ENCODE peak calls at places on chromosomes 13 and 19, in six cellular contexts. One of them, this sample, is unnamed.

GRCh38 chr19:1673645-1674292 is 21.4 kb upstream of the TCF3 start:
- DNase-seq in left ventricle myocardium superior: no peak
- DNase-seq in ecto neural progenitor cell: no peak
- DNase-seq in WTC11: no peak
- DNase-seq in spleen: no peak
- DNase-seq in stomach: no peak
- DNase-seq in this sample: no peak

GRCh38 chr13:114102521-114103288 is 29.7 kb downstream of the RASA3 start:
- DNase-seq in WTC11: peak
- DNase-seq in spleen: peak
- DNase-seq in left ventricle myocardium superior: peak
- DNase-seq in ecto neural progenitor cell: no peak
- DNase-seq in stomach: no peak
- DNase-seq in this sample: no peak

GRCh38 chr13:23865065-23865464 is 24.1 kb downstream of the MIPEP start:
- DNase-seq in stomach: no peak
- DNase-seq in spleen: no peak
- DNase-seq in ecto neural progenitor cell: no peak
- DNase-seq in WTC11: no peak
- DNase-seq in left ventricle myocardium superior: no peak
- DNase-seq in this sample: no peak

GRCh38 chr19:2302319-2303208 is 5.4 kb downstream of the LINGO3 start:
- DNase-seq in WTC11: peak
- DNase-seq in left ventricle myocardium superior: peak
- DNase-seq in stomach: peak
- DNase-seq in ecto neural progenitor cell: peak
- DNase-seq in spleen: peak
- DNase-seq in this sample: no peak

GRCh38 chr19:32458500-32459123 is 53.0 kb downstream of the DPY19L3 start:
- DNase-seq in spleen: no peak
- DNase-seq in stomach: no peak
- DNase-seq in ecto neural progenitor cell: no peak
- DNase-seq in WTC11: no peak
- DNase-seq in left ventricle myocardium superior: no peak
- DNase-seq in this sample: no peak

GRCh38 chr13:97226788-97227627 is 4.9 kb downstream of the MBNL2 start:
- DNase-seq in ecto neural progenitor cell: no peak
- DNase-seq in left ventricle myocardium superior: no peak
- DNase-seq in WTC11: no peak
- DNase-seq in spleen: no peak
- DNase-seq in stomach: peak
- DNase-seq in this sample: no peak

GRCh38 chr19:54262066-54262465 is 5.0 kb upstream of the LILRB5 start:
- DNase-seq in stomach: peak
- DNase-seq in spleen: no peak
- DNase-seq in WTC11: no peak
- DNase-seq in ecto neural progenitor cell: no peak
- DNase-seq in left ventricle myocardium superior: no peak
- DNase-seq in this sample: no peak

GRCh38 chr13:99805361-99805760 is 166.2 kb downstream of the ZIC5 start:
- DNase-seq in stomach: no peak
- DNase-seq in left ventricle myocardium superior: no peak
- DNase-seq in WTC11: peak
- DNase-seq in ecto neural progenitor cell: peak
- DNase-seq in spleen: no peak
- DNase-seq in this sample: peak

GRCh38 chr13:42497798-42498197 is 76.2 kb upstream of the TNFSF11 start:
- DNase-seq in left ventricle myocardium superior: no peak
- DNase-seq in spleen: no peak
- DNase-seq in ecto neural progenitor cell: no peak
- DNase-seq in WTC11: no peak
- DNase-seq in stomach: no peak
- DNase-seq in this sample: no peak

GRCh38 chr13:24511824-24512207 is 762 bp downstream of the PARP4 start:
- DNase-seq in WTC11: no peak
- DNase-seq in ecto neural progenitor cell: no peak
- DNase-seq in left ventricle myocardium superior: no peak
- DNase-seq in stomach: no peak
- DNase-seq in spleen: no peak
- DNase-seq in this sample: no peak

GRCh38 chr13:34672631-34673030 is 269.4 kb upstream of the NBEA start:
- DNase-seq in ecto neural progenitor cell: no peak
- DNase-seq in left ventricle myocardium superior: no peak
- DNase-seq in stomach: no peak
- DNase-seq in WTC11: no peak
- DNase-seq in spleen: no peak
- DNase-seq in this sample: no peak

GRCh38 chr13:42545842-42546241 is 28.1 kb upstream of the TNFSF11 start:
- DNase-seq in WTC11: no peak
- DNase-seq in stomach: no peak
- DNase-seq in left ventricle myocardium superior: no peak
- DNase-seq in ecto neural progenitor cell: no peak
- DNase-seq in spleen: no peak
- DNase-seq in this sample: no peak

GRCh38 chr13:113029061-113029445 is 60.0 kb downstream of the MCF2L start:
- DNase-seq in spleen: no peak
- DNase-seq in ecto neural progenitor cell: no peak
- DNase-seq in stomach: no peak
- DNase-seq in WTC11: no peak
- DNase-seq in left ventricle myocardium superior: no peak
- DNase-seq in this sample: no peak

GRCh38 chr19:47081095-47081494 is 32.5 kb downstream of the ZC3H4 start:
- DNase-seq in stomach: no peak
- DNase-seq in left ventricle myocardium superior: no peak
- DNase-seq in spleen: no peak
- DNase-seq in WTC11: no peak
- DNase-seq in ecto neural progenitor cell: no peak
- DNase-seq in this sample: no peak

GRCh38 chr13:110347535-110348308 is 40.6 kb downstream of the COL4A2 start:
- DNase-seq in spleen: no peak
- DNase-seq in left ventricle myocardium superior: peak
- DNase-seq in ecto neural progenitor cell: no peak
- DNase-seq in stomach: no peak
- DNase-seq in WTC11: no peak
- DNase-seq in this sample: no peak

GRCh38 chr13:25738342-25738771 is 313.5 kb downstream of the SHISA2 start:
- DNase-seq in ecto neural progenitor cell: no peak
- DNase-seq in WTC11: no peak
- DNase-seq in left ventricle myocardium superior: no peak
- DNase-seq in stomach: peak
- DNase-seq in spleen: no peak
- DNase-seq in this sample: peak

GRCh38 chr13:94305463-94305862 is 174.0 kb downstream of the DCT start:
- DNase-seq in spleen: no peak
- DNase-seq in ecto neural progenitor cell: no peak
- DNase-seq in WTC11: no peak
- DNase-seq in stomach: no peak
- DNase-seq in left ventricle myocardium superior: no peak
- DNase-seq in this sample: no peak

GRCh38 chr13:66859934-66860867 is 369.9 kb downstream of the PCDH9 start:
- DNase-seq in WTC11: no peak
- DNase-seq in spleen: no peak
- DNase-seq in stomach: no peak
- DNase-seq in ecto neural progenitor cell: no peak
- DNase-seq in left ventricle myocardium superior: no peak
- DNase-seq in this sample: no peak

GRCh38 chr19:45848922-45849321 is 14.0 kb downstream of the SYMPK start:
- DNase-seq in WTC11: no peak
- DNase-seq in stomach: no peak
- DNase-seq in ecto neural progenitor cell: no peak
- DNase-seq in spleen: no peak
- DNase-seq in left ventricle myocardium superior: no peak
- DNase-seq in this sample: no peak

GRCh38 chr19:18364826-18365528 is 21.0 kb upstream of the GDF15 start:
- DNase-seq in WTC11: peak
- DNase-seq in stomach: peak
- DNase-seq in left ventricle myocardium superior: peak
- DNase-seq in ecto neural progenitor cell: no peak
- DNase-seq in spleen: no peak
- DNase-seq in this sample: no peak

GRCh38 chr19:57242821-57243220 is 2.4 kb downstream of the ZNF805 start:
- DNase-seq in WTC11: no peak
- DNase-seq in ecto neural progenitor cell: peak
- DNase-seq in stomach: no peak
- DNase-seq in left ventricle myocardium superior: no peak
- DNase-seq in spleen: no peak
- DNase-seq in this sample: no peak

GRCh38 chr13:100738176-100738855 is 63.7 kb upstream of the TMTC4 start:
- DNase-seq in WTC11: no peak
- DNase-seq in spleen: no peak
- DNase-seq in left ventricle myocardium superior: no peak
- DNase-seq in ecto neural progenitor cell: no peak
- DNase-seq in stomach: no peak
- DNase-seq in this sample: no peak

GRCh38 chr19:4557186-4557970 is 2.1 kb downstream of the SEMA6B start:
- DNase-seq in left ventricle myocardium superior: no peak
- DNase-seq in stomach: no peak
- DNase-seq in ecto neural progenitor cell: no peak
- DNase-seq in WTC11: peak
- DNase-seq in spleen: peak
- DNase-seq in this sample: no peak

GRCh38 chr13:113945857-113946408 is 27.9 kb downstream of the C13orf46 start:
- DNase-seq in WTC11: no peak
- DNase-seq in stomach: no peak
- DNase-seq in ecto neural progenitor cell: no peak
- DNase-seq in left ventricle myocardium superior: peak
- DNase-seq in spleen: peak
- DNase-seq in this sample: no peak

GRCh38 chr19:19866599-19867248 is 1.0 kb downstream of the ZNF253 start:
- DNase-seq in stomach: no peak
- DNase-seq in ecto neural progenitor cell: peak
- DNase-seq in left ventricle myocardium superior: peak
- DNase-seq in spleen: peak
- DNase-seq in WTC11: peak
- DNase-seq in this sample: no peak

GRCh38 chr19:1746401-1747284 is 6.7 kb upstream of the ONECUT3 start:
- DNase-seq in WTC11: no peak
- DNase-seq in stomach: peak
- DNase-seq in left ventricle myocardium superior: no peak
- DNase-seq in ecto neural progenitor cell: no peak
- DNase-seq in spleen: no peak
- DNase-seq in this sample: no peak

GRCh38 chr13:49454388-49455015 is 10.4 kb downstream of the SETDB2 start:
- DNase-seq in left ventricle myocardium superior: no peak
- DNase-seq in ecto neural progenitor cell: no peak
- DNase-seq in WTC11: no peak
- DNase-seq in stomach: no peak
- DNase-seq in spleen: no peak
- DNase-seq in this sample: no peak

GRCh38 chr19:30743702-30744101 is 371.5 kb downstream of the ZNF536 start:
- DNase-seq in WTC11: no peak
- DNase-seq in left ventricle myocardium superior: no peak
- DNase-seq in spleen: no peak
- DNase-seq in stomach: no peak
- DNase-seq in ecto neural progenitor cell: peak
- DNase-seq in this sample: no peak

GRCh38 chr13:39815345-39816111 is 160.1 kb downstream of the COG6 start:
- DNase-seq in ecto neural progenitor cell: no peak
- DNase-seq in left ventricle myocardium superior: no peak
- DNase-seq in WTC11: no peak
- DNase-seq in stomach: no peak
- DNase-seq in spleen: no peak
- DNase-seq in this sample: no peak

GRCh38 chr13:97281028-97281427 is 58.9 kb downstream of the MBNL2 start:
- DNase-seq in ecto neural progenitor cell: no peak
- DNase-seq in WTC11: no peak
- DNase-seq in left ventricle myocardium superior: no peak
- DNase-seq in stomach: no peak
- DNase-seq in spleen: no peak
- DNase-seq in this sample: no peak

GRCh38 chr19:32876236-32876918 is 6.8 kb upstream of the SLC7A9 start:
- DNase-seq in WTC11: no peak
- DNase-seq in spleen: peak
- DNase-seq in ecto neural progenitor cell: no peak
- DNase-seq in left ventricle myocardium superior: no peak
- DNase-seq in stomach: peak
- DNase-seq in this sample: no peak

GRCh38 chr19:14300281-14300680 is 81.0 kb upstream of the ADGRE5 start:
- DNase-seq in spleen: no peak
- DNase-seq in ecto neural progenitor cell: no peak
- DNase-seq in left ventricle myocardium superior: no peak
- DNase-seq in stomach: no peak
- DNase-seq in WTC11: peak
- DNase-seq in this sample: no peak

GRCh38 chr19:17889609-17890214 is 18.0 kb downstream of the SLC5A5 start:
- DNase-seq in left ventricle myocardium superior: peak
- DNase-seq in stomach: no peak
- DNase-seq in spleen: no peak
- DNase-seq in WTC11: peak
- DNase-seq in ecto neural progenitor cell: peak
- DNase-seq in this sample: no peak

GRCh38 chr19:7013678-7014077 is 7.6 kb downstream of the MBD3L2B start:
- DNase-seq in spleen: no peak
- DNase-seq in ecto neural progenitor cell: no peak
- DNase-seq in stomach: no peak
- DNase-seq in left ventricle myocardium superior: no peak
- DNase-seq in WTC11: no peak
- DNase-seq in this sample: no peak

GRCh38 chr13:102402292-102402691 is 444 bp upstream of the FGF14 start:
- DNase-seq in left ventricle myocardium superior: peak
- DNase-seq in WTC11: peak
- DNase-seq in stomach: no peak
- DNase-seq in ecto neural progenitor cell: peak
- DNase-seq in spleen: no peak
- DNase-seq in this sample: no peak

This sample was measured in NCI-H1417 treated with DMSO at 0.1 percent for 48 hours.